ENCODE peak calls at places on chromosomes 1 and 21, in five cellular contexts. One of them, this sample, is unnamed.
A peak's percentile ranks its signal among the peaks of the same experiment; 100 is the strongest.

GRCh38 chr21:46477765-46478164 is 19.1 kb downstream of the DIP2A start:
- DNase-seq in AG04450: no peak
- DNase-seq in upper lobe of right lung: no peak
- DNase-seq in lower leg skin: no peak
- DNase-seq in Peyer's patch: no peak
- DNase-seq in this sample: no peak

GRCh38 chr1:11335417-11336070 is 62.5 kb downstream of the UBIAD1 start:
- DNase-seq in upper lobe of right lung: no peak
- DNase-seq in lower leg skin: no peak
- DNase-seq in Peyer's patch: no peak
- DNase-seq in AG04450: no peak
- DNase-seq in this sample: no peak

GRCh38 chr1:202837746-202838145 is 27.0 kb downstream of the PCAT6 start:
- DNase-seq in AG04450: no peak
- DNase-seq in Peyer's patch: no peak
- DNase-seq in lower leg skin: no peak
- DNase-seq in upper lobe of right lung: no peak
- DNase-seq in this sample: no peak

GRCh38 chr1:207223162-207223561 is 98.3 kb upstream of the CD55 start:
- DNase-seq in upper lobe of right lung: no peak
- DNase-seq in Peyer's patch: no peak
- DNase-seq in AG04450: no peak
- DNase-seq in lower leg skin: no peak
- DNase-seq in this sample: no peak

GRCh38 chr21:27190601-27191000 is 223.7 kb upstream of the ADAMTS5 start:
- DNase-seq in upper lobe of right lung: no peak
- DNase-seq in AG04450: no peak
- DNase-seq in lower leg skin: no peak
- DNase-seq in Peyer's patch: no peak
- DNase-seq in this sample: no peak

GRCh38 chr1:232594018-232594502 is 35.9 kb downstream of the SIPA1L2 start:
- DNase-seq in Peyer's patch: no peak
- DNase-seq in AG04450: no peak
- DNase-seq in upper lobe of right lung: no peak
- DNase-seq in lower leg skin: no peak
- DNase-seq in this sample: no peak

GRCh38 chr1:111334169-111334568 is 43.5 kb downstream of the CHIA start:
- DNase-seq in Peyer's patch: peak; percentile 71
- DNase-seq in upper lobe of right lung: no peak
- DNase-seq in AG04450: peak; percentile 11
- DNase-seq in lower leg skin: no peak
- DNase-seq in this sample: peak; percentile 32

GRCh38 chr1:89005286-89006151 is 13.1 kb upstream of the KYAT3 start:
- DNase-seq in AG04450: no peak
- DNase-seq in lower leg skin: no peak
- DNase-seq in Peyer's patch: no peak
- DNase-seq in upper lobe of right lung: no peak
- DNase-seq in this sample: no peak

GRCh38 chr1:111030590-111030989 is 66.9 kb upstream of the LRIF1 start:
- DNase-seq in Peyer's patch: peak; percentile 80
- DNase-seq in lower leg skin: peak; percentile 18
- DNase-seq in AG04450: peak; percentile 18
- DNase-seq in upper lobe of right lung: no peak
- DNase-seq in this sample: no peak

GRCh38 chr1:217472915-217473314 is 158.0 kb downstream of the GPATCH2 start:
- DNase-seq in AG04450: no peak
- DNase-seq in lower leg skin: no peak
- DNase-seq in Peyer's patch: no peak
- DNase-seq in upper lobe of right lung: no peak
- DNase-seq in this sample: no peak

GRCh38 chr1:223248001-223248786 is 105.1 kb upstream of the TLR5 start:
- DNase-seq in upper lobe of right lung: no peak
- DNase-seq in AG04450: no peak
- DNase-seq in Peyer's patch: no peak
- DNase-seq in lower leg skin: no peak
- DNase-seq in this sample: no peak

GRCh38 chr1:212637902-212638301 is 29.3 kb downstream of the ATF3 start:
- DNase-seq in Peyer's patch: no peak
- DNase-seq in AG04450: no peak
- DNase-seq in upper lobe of right lung: no peak
- DNase-seq in lower leg skin: no peak
- DNase-seq in this sample: no peak

GRCh38 chr1:162083273-162083672 is 13.8 kb downstream of the NOS1AP start:
- DNase-seq in upper lobe of right lung: no peak
- DNase-seq in AG04450: no peak
- DNase-seq in lower leg skin: no peak
- DNase-seq in Peyer's patch: no peak
- DNase-seq in this sample: no peak

GRCh38 chr1:2130871-2131289 is 63.7 kb downstream of the FAAP20 start:
- DNase-seq in AG04450: no peak
- DNase-seq in Peyer's patch: no peak
- DNase-seq in upper lobe of right lung: peak; percentile 85
- DNase-seq in lower leg skin: no peak
- DNase-seq in this sample: no peak

GRCh38 chr1:185733818-185734709 is at the start of gene HMCN1:
- DNase-seq in lower leg skin: peak; percentile 54
- DNase-seq in Peyer's patch: peak; percentile 68
- DNase-seq in AG04450: no peak
- DNase-seq in upper lobe of right lung: peak; percentile 78
- DNase-seq in this sample: peak; percentile 83

GRCh38 chr1:203537806-203538464 is 44.0 kb downstream of the OPTC start:
- DNase-seq in Peyer's patch: no peak
- DNase-seq in lower leg skin: no peak
- DNase-seq in upper lobe of right lung: peak; percentile 73
- DNase-seq in AG04450: peak; percentile 46
- DNase-seq in this sample: no peak

GRCh38 chr1:207789792-207790787 is 38.2 kb downstream of the CD46 start:
- DNase-seq in AG04450: no peak
- DNase-seq in upper lobe of right lung: no peak
- DNase-seq in lower leg skin: no peak
- DNase-seq in Peyer's patch: no peak
- DNase-seq in this sample: no peak

GRCh38 chr1:203035111-203036000 is 9.1 kb downstream of the PPFIA4 start:
- DNase-seq in Peyer's patch: no peak
- DNase-seq in lower leg skin: no peak
- DNase-seq in AG04450: no peak
- DNase-seq in upper lobe of right lung: no peak
- DNase-seq in this sample: no peak

GRCh38 chr1:99980928-99981327 is 11.1 kb downstream of the SLC35A3 start:
- DNase-seq in lower leg skin: no peak
- DNase-seq in Peyer's patch: no peak
- DNase-seq in upper lobe of right lung: no peak
- DNase-seq in AG04450: no peak
- DNase-seq in this sample: no peak

GRCh38 chr1:37734629-37735591 is 30.0 kb downstream of the EPHA10 start:
- DNase-seq in AG04450: no peak
- DNase-seq in lower leg skin: no peak
- DNase-seq in upper lobe of right lung: no peak
- DNase-seq in Peyer's patch: peak; percentile 90
- DNase-seq in this sample: no peak

GRCh38 chr21:45982256-45982757 is 737 bp downstream of the COL6A1 start:
- DNase-seq in AG04450: no peak
- DNase-seq in lower leg skin: no peak
- DNase-seq in upper lobe of right lung: no peak
- DNase-seq in Peyer's patch: peak; percentile 48
- DNase-seq in this sample: peak; percentile 74

GRCh38 chr21:25169370-25169769 is 437.9 kb downstream of the MRPL39 start:
- DNase-seq in Peyer's patch: no peak
- DNase-seq in AG04450: no peak
- DNase-seq in lower leg skin: no peak
- DNase-seq in upper lobe of right lung: no peak
- DNase-seq in this sample: no peak

GRCh38 chr1:157852476-157852875 is 10.9 kb upstream of the CD5L start:
- DNase-seq in upper lobe of right lung: no peak
- DNase-seq in AG04450: no peak
- DNase-seq in lower leg skin: no peak
- DNase-seq in Peyer's patch: no peak
- DNase-seq in this sample: no peak

GRCh38 chr1:211515090-211516023 is 23.4 kb upstream of the RD3 start:
- DNase-seq in Peyer's patch: peak; percentile 93
- DNase-seq in AG04450: no peak
- DNase-seq in upper lobe of right lung: peak; percentile 91
- DNase-seq in lower leg skin: peak; percentile 44
- DNase-seq in this sample: peak; percentile 91

GRCh38 chr1:162136760-162137537 is 67.5 kb downstream of the NOS1AP start:
- DNase-seq in lower leg skin: no peak
- DNase-seq in Peyer's patch: peak; percentile 60
- DNase-seq in upper lobe of right lung: no peak
- DNase-seq in AG04450: peak; percentile 58
- DNase-seq in this sample: no peak

GRCh38 chr1:224499204-224499603 is 64.6 kb upstream of the WDR26 start:
- DNase-seq in upper lobe of right lung: no peak
- DNase-seq in AG04450: no peak
- DNase-seq in lower leg skin: no peak
- DNase-seq in Peyer's patch: no peak
- DNase-seq in this sample: no peak

GRCh38 chr1:165068716-165069115 is 287.8 kb downstream of the LMX1A start:
- DNase-seq in lower leg skin: no peak
- DNase-seq in AG04450: no peak
- DNase-seq in upper lobe of right lung: no peak
- DNase-seq in Peyer's patch: no peak
- DNase-seq in this sample: no peak

GRCh38 chr1:165070675-165071074 is 285.8 kb downstream of the LMX1A start:
- DNase-seq in Peyer's patch: no peak
- DNase-seq in upper lobe of right lung: no peak
- DNase-seq in lower leg skin: no peak
- DNase-seq in AG04450: no peak
- DNase-seq in this sample: no peak

GRCh38 chr1:165069829-165070228 is 286.7 kb downstream of the LMX1A start:
- DNase-seq in lower leg skin: no peak
- DNase-seq in upper lobe of right lung: no peak
- DNase-seq in AG04450: no peak
- DNase-seq in Peyer's patch: no peak
- DNase-seq in this sample: no peak

GRCh38 chr1:165075725-165076370 is 280.7 kb downstream of the LMX1A start:
- DNase-seq in AG04450: no peak
- DNase-seq in Peyer's patch: no peak
- DNase-seq in lower leg skin: no peak
- DNase-seq in upper lobe of right lung: no peak
- DNase-seq in this sample: no peak

GRCh38 chr1:165073402-165074007 is 283.0 kb downstream of the LMX1A start:
- DNase-seq in upper lobe of right lung: no peak
- DNase-seq in lower leg skin: no peak
- DNase-seq in AG04450: peak; percentile 11
- DNase-seq in Peyer's patch: no peak
- DNase-seq in this sample: no peak
- TF ChIP-seq CTCF in upper lobe of right lung: peak; percentile 77
- TF ChIP-seq CTCF in lower leg skin: no peak
- TF ChIP-seq CTCF in AG04450: peak; percentile 79
- TF ChIP-seq CTCF in Peyer's patch: no peak
- TF ChIP-seq CTCF in this sample: peak; percentile 84

GRCh38 chr1:21300774-21301173 is 10.5 kb upstream of the ECE1 start:
- DNase-seq in Peyer's patch: no peak
- DNase-seq in AG04450: no peak
- DNase-seq in lower leg skin: no peak
- DNase-seq in upper lobe of right lung: no peak
- DNase-seq in this sample: no peak

GRCh38 chr1:21301794-21302440 is 11.7 kb upstream of the ECE1 start:
- DNase-seq in AG04450: no peak
- DNase-seq in upper lobe of right lung: no peak
- DNase-seq in Peyer's patch: no peak
- DNase-seq in lower leg skin: no peak
- DNase-seq in this sample: no peak

GRCh38 chr1:21305155-21305899 is 15.1 kb upstream of the ECE1 start:
- DNase-seq in upper lobe of right lung: no peak
- DNase-seq in AG04450: no peak
- DNase-seq in lower leg skin: no peak
- DNase-seq in Peyer's patch: no peak
- DNase-seq in this sample: no peak

GRCh38 chr1:21304488-21304887 is 14.2 kb upstream of the ECE1 start:
- DNase-seq in Peyer's patch: no peak
- DNase-seq in lower leg skin: no peak
- DNase-seq in upper lobe of right lung: no peak
- DNase-seq in AG04450: no peak
- DNase-seq in this sample: no peak

DNA sequence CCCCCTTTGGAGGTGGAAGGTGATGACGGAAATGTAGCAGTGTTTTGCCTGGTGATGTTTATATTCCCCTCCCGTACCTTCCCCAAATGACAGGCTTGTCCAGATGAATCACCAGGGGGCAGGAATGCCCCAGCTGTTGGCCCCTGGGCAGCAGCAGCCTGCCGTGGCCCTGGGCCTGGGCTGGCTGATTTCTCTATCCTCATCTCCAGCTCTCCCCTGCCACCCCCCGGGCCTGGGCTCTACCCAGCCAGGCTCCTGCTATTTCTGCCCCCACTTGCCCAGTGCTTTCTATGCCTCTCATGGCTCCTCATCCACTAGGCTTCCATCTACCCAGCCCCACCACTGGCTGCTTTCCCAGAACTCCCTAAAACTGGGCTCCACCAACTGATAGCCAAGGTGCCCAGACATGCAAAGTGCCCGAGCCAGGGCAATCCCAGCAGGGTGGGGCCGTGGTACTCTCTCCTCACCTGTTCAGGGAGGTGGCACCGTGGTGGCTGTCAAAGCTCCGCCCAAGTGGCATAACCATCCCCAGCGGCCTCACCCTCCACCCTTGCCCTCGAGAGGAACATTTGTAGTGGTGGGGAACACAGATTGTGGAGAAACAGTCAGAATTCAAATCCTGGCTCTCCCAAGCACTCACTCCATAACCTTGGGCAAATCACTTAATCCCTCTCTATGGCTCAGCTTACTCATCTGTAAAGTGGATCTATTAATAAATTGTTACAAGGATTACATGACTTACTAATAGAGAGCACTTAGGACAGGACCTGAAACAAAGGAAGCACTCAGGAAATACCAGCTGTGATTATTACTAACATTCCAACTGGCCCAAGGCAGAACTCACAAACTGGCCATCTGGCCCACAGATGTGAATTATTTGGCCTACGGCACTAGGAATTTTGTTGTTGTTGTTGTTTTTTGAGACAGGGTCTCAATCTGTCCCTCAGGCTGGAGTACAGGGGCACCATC is 12.8 kb upstream of the ECE1 start:
- DNase-seq in Peyer's patch: peak; percentile 73
- DNase-seq in lower leg skin: no peak
- DNase-seq in upper lobe of right lung: no peak
- DNase-seq in AG04450: peak; percentile 77
- DNase-seq in this sample: no peak
- TF ChIP-seq CTCF in Peyer's patch: no peak
- TF ChIP-seq CTCF in lower leg skin: no peak
- TF ChIP-seq CTCF in upper lobe of right lung: no peak
- TF ChIP-seq CTCF in AG04450: peak; percentile 9
- TF ChIP-seq CTCF in this sample: no peak

GRCh38 chr1:247145279-247145678 is 26.5 kb downstream of the ZNF124 start:
- DNase-seq in Peyer's patch: no peak
- DNase-seq in AG04450: no peak
- DNase-seq in upper lobe of right lung: no peak
- DNase-seq in lower leg skin: no peak
- DNase-seq in this sample: no peak

GRCh38 chr1:247147781-247148180 is 24.0 kb downstream of the ZNF124 start:
- DNase-seq in lower leg skin: no peak
- DNase-seq in upper lobe of right lung: no peak
- DNase-seq in AG04450: no peak
- DNase-seq in Peyer's patch: no peak
- DNase-seq in this sample: no peak

GRCh38 chr1:247146671-247147070 is 25.1 kb downstream of the ZNF124 start:
- DNase-seq in AG04450: no peak
- DNase-seq in upper lobe of right lung: no peak
- DNase-seq in Peyer's patch: no peak
- DNase-seq in lower leg skin: no peak
- DNase-seq in this sample: no peak
- TF ChIP-seq CTCF in AG04450: no peak
- TF ChIP-seq CTCF in upper lobe of right lung: no peak
- TF ChIP-seq CTCF in Peyer's patch: no peak
- TF ChIP-seq CTCF in lower leg skin: no peak
- TF ChIP-seq CTCF in this sample: no peak

GRCh38 chr1:172141351-172142000 is 279.0 kb upstream of the C1orf105 start:
- DNase-seq in lower leg skin: no peak
- DNase-seq in Peyer's patch: no peak
- DNase-seq in AG04450: no peak
- DNase-seq in upper lobe of right lung: no peak
- DNase-seq in this sample: no peak
- TF ChIP-seq CTCF in lower leg skin: no peak
- TF ChIP-seq CTCF in Peyer's patch: no peak
- TF ChIP-seq CTCF in AG04450: no peak
- TF ChIP-seq CTCF in upper lobe of right lung: no peak
- TF ChIP-seq CTCF in this sample: no peak

This sample was measured in heart left ventricle.